ENCODE peak calls at places on chromosome 2, in seven cellular contexts. One of them, this sample, is unnamed.

GRCh38 chr2:102315850-102316370 is 4.5 kb downstream of the IL1RL1 start:
- DNase-seq in endodermal cell: no peak
- DNase-seq in NB4: no peak
- DNase-seq in left ventricle myocardium superior: no peak
- DNase-seq in HFF-Myc: no peak
- DNase-seq in fibroblast of pulmonary artery: no peak
- DNase-seq in GM20000: no peak
- DNase-seq in this sample: peak

GRCh38 chr2:70620020-70620419 is 66.4 kb upstream of the TGFA start:
- DNase-seq in endodermal cell: peak
- DNase-seq in NB4: no peak
- DNase-seq in left ventricle myocardium superior: no peak
- DNase-seq in HFF-Myc: no peak
- DNase-seq in fibroblast of pulmonary artery: no peak
- DNase-seq in GM20000: no peak
- DNase-seq in this sample: no peak

GRCh38 chr2:8004250-8004681 is 677.6 kb upstream of the ID2 start:
- DNase-seq in endodermal cell: no peak
- DNase-seq in NB4: peak
- DNase-seq in left ventricle myocardium superior: no peak
- DNase-seq in HFF-Myc: peak
- DNase-seq in fibroblast of pulmonary artery: peak
- DNase-seq in GM20000: no peak
- DNase-seq in this sample: peak

GRCh38 chr2:169472249-169472648 is 7.0 kb upstream of the BBS5 start:
- DNase-seq in endodermal cell: no peak
- DNase-seq in NB4: no peak
- DNase-seq in left ventricle myocardium superior: no peak
- DNase-seq in HFF-Myc: no peak
- DNase-seq in fibroblast of pulmonary artery: no peak
- DNase-seq in GM20000: no peak
- DNase-seq in this sample: no peak

GRCh38 chr2:132272713-132273112 is 111.0 kb upstream of the ANKRD30BL start:
- DNase-seq in endodermal cell: peak
- DNase-seq in NB4: no peak
- DNase-seq in left ventricle myocardium superior: no peak
- DNase-seq in HFF-Myc: no peak
- DNase-seq in fibroblast of pulmonary artery: no peak
- DNase-seq in GM20000: no peak
- DNase-seq in this sample: no peak

GRCh38 chr2:109701362-109701761 is 87.2 kb downstream of the SOWAHC start:
- DNase-seq in endodermal cell: no peak
- DNase-seq in NB4: no peak
- DNase-seq in left ventricle myocardium superior: no peak
- DNase-seq in HFF-Myc: no peak
- DNase-seq in fibroblast of pulmonary artery: no peak
- DNase-seq in GM20000: no peak
- DNase-seq in this sample: no peak

GRCh38 chr2:40118622-40119021 is 333.3 kb downstream of the SLC8A1 start:
- DNase-seq in endodermal cell: no peak
- DNase-seq in NB4: no peak
- DNase-seq in left ventricle myocardium superior: no peak
- DNase-seq in HFF-Myc: no peak
- DNase-seq in fibroblast of pulmonary artery: no peak
- DNase-seq in GM20000: no peak
- DNase-seq in this sample: no peak

GRCh38 chr2:31765078-31765835 is 184.5 kb upstream of the SRD5A2 start:
- DNase-seq in endodermal cell: no peak
- DNase-seq in NB4: no peak
- DNase-seq in left ventricle myocardium superior: no peak
- DNase-seq in HFF-Myc: no peak
- DNase-seq in fibroblast of pulmonary artery: no peak
- DNase-seq in GM20000: no peak
- DNase-seq in this sample: no peak

GRCh38 chr2:240919786-240920782 is 13.9 kb downstream of the CROCC2 start:
- DNase-seq in endodermal cell: peak
- DNase-seq in NB4: no peak
- DNase-seq in left ventricle myocardium superior: peak
- DNase-seq in HFF-Myc: no peak
- DNase-seq in fibroblast of pulmonary artery: no peak
- DNase-seq in GM20000: no peak
- DNase-seq in this sample: no peak

GRCh38 chr2:217616936-217617335 is 385.9 kb downstream of the TNS1 start:
- DNase-seq in endodermal cell: no peak
- DNase-seq in NB4: no peak
- DNase-seq in left ventricle myocardium superior: no peak
- DNase-seq in HFF-Myc: no peak
- DNase-seq in fibroblast of pulmonary artery: no peak
- DNase-seq in GM20000: no peak
- DNase-seq in this sample: no peak

GRCh38 chr2:150528861-150529801 is 41.7 kb upstream of the RND3 start:
- DNase-seq in endodermal cell: no peak
- DNase-seq in NB4: no peak
- DNase-seq in left ventricle myocardium superior: no peak
- DNase-seq in HFF-Myc: peak
- DNase-seq in fibroblast of pulmonary artery: peak
- DNase-seq in GM20000: peak
- DNase-seq in this sample: peak

GRCh38 chr2:205650450-205650849 is 31.9 kb upstream of the NRP2 start:
- DNase-seq in endodermal cell: peak
- DNase-seq in NB4: peak
- DNase-seq in left ventricle myocardium superior: no peak
- DNase-seq in HFF-Myc: peak
- DNase-seq in fibroblast of pulmonary artery: peak
- DNase-seq in GM20000: no peak
- DNase-seq in this sample: no peak

GRCh38 chr2:231717281-231718180 is 9.2 kb downstream of the PTMA start:
- DNase-seq in endodermal cell: peak
- DNase-seq in NB4: peak
- DNase-seq in left ventricle myocardium superior: peak
- DNase-seq in HFF-Myc: no peak
- DNase-seq in fibroblast of pulmonary artery: peak
- DNase-seq in GM20000: peak
- DNase-seq in this sample: peak

GRCh38 chr2:178863856-178864620 is 56.8 kb upstream of the TTN start:
- DNase-seq in endodermal cell: peak
- DNase-seq in NB4: no peak
- DNase-seq in left ventricle myocardium superior: peak
- DNase-seq in HFF-Myc: no peak
- DNase-seq in fibroblast of pulmonary artery: peak
- DNase-seq in GM20000: no peak
- DNase-seq in this sample: no peak